ENCODE peak calls at places on chromosome 20, in four cellular contexts. B is H1, R is GM12878, J is K562. I is an unnamed sample.

GRCh38 chr20:10047427-10047826 is 12.6 kb downstream of the ANKEF1 start:
- DNase-seq in B (peak; percentile 57), R (no peak), J (no peak), I (peak; percentile 27)

GRCh38 chr20:47334022-47334551 is 22.4 kb downstream of the ZMYND8 start:
- DNase-seq in B (no peak), R (no peak), J (no peak), I (no peak)

GRCh38 chr20:46810442-46811327 is 84.0 kb upstream of the EYA2 start:
- DNase-seq in B (no peak), R (no peak), J (no peak), I (no peak)

GRCh38 chr20:35463455-35464300 is 8.3 kb downstream of the CEP250 start:
- DNase-seq in B (peak; percentile 81), R (no peak), J (peak; percentile 42), I (peak; percentile 65)

GRCh38 chr20:57659789-57660509 is 39.7 kb upstream of the ZBP1 start:
- DNase-seq in B (peak; percentile 43), R (no peak), J (no peak), I (peak; percentile 23)

GRCh38 chr20:24657211-24657610 is 187.8 kb downstream of the SYNDIG1 start:
- DNase-seq in B (no peak), R (no peak), J (peak; percentile 12), I (no peak)

GRCh38 chr20:14478126-14478525 is 140.7 kb upstream of the FLRT3 start:
- DNase-seq in B (no peak), R (no peak), J (no peak), I (no peak)

GRCh38 chr20:20364016-20364746 is 3.7 kb upstream of the INSM1 start:
- DNase-seq in B (peak; percentile 84), R (no peak), J (no peak), I (peak; percentile 47)

GRCh38 chr20:1180949-1181348 is 3.8 kb downstream of the TMEM74B start:
- DNase-seq in B (no peak), R (no peak), J (no peak), I (no peak)

GRCh38 chr20:9903048-9903651 is 64.3 kb upstream of the PAK5 start:
- DNase-seq in B (peak; percentile 60), R (no peak), J (no peak), I (no peak)

GRCh38 chr20:26167499-26167898 is 470.8 kb upstream of the ZNF337 start:
- DNase-seq in B (no peak), R (no peak), J (no peak), I (no peak)

GRCh38 chr20:57315083-57315963 is 14.3 kb upstream of the SPO11 start:
- DNase-seq in B (no peak), R (no peak), J (no peak), I (no peak)

GRCh38 chr20:47762699-47763098 is 22.6 kb downstream of the SULF2 start:
- DNase-seq in B (no peak), R (no peak), J (no peak), I (peak; percentile 42)

GRCh38 chr20:6034134-6034969 is 19.5 kb downstream of the LRRN4 start:
- DNase-seq in B (no peak), R (no peak), J (no peak), I (no peak)

GRCh38 chr20:45297786-45298497 is 8.7 kb upstream of the RBPJL start:
- DNase-seq in B (no peak), R (no peak), J (no peak), I (no peak)

GRCh38 chr20:42739692-42740091 is 450.0 kb downstream of the PTPRT start:
- DNase-seq in B (no peak), R (no peak), J (no peak), I (no peak)

GRCh38 chr20:1824177-1824576 is 71.0 kb upstream of the SIRPA start:
- DNase-seq in B (no peak), R (no peak), J (no peak), I (no peak)

GRCh38 chr20:21681932-21682318 is 23.5 kb upstream of the PAX1 start:
- DNase-seq in B (no peak), R (no peak), J (no peak), I (no peak)

GRCh38 chr20:46348231-46348803 is 40.0 kb upstream of the CDH22 start:
- DNase-seq in B (peak; percentile 77), R (no peak), J (no peak), I (no peak)

GRCh38 chr20:10596726-10597125 is 77.1 kb downstream of the JAG1 start:
- DNase-seq in B (no peak), R (no peak), J (no peak), I (no peak)

GRCh38 chr20:19347943-19348456 is 135.6 kb downstream of the SLC24A3 start:
- DNase-seq in B (no peak), R (peak; percentile 55), J (no peak), I (no peak)

GRCh38 chr20:62030834-62031434 is 34.7 kb downstream of the TAF4 start:
- DNase-seq in B (no peak), R (peak; percentile 59), J (no peak), I (no peak)

GRCh38 chr20:5085380-5085779 is 34.4 kb downstream of the PCNA start:
- DNase-seq in B (no peak), R (no peak), J (no peak), I (no peak)

GRCh38 chr20:61476956-61477355 is 224.9 kb downstream of the CDH4 start:
- DNase-seq in B (no peak), R (no peak), J (no peak), I (no peak)

GRCh38 chr20:18928626-18929025 is 115.0 kb downstream of the SCP2D1 start:
- DNase-seq in B (no peak), R (no peak), J (no peak), I (no peak)

GRCh38 chr20:6480328-6481030 is 287.0 kb upstream of the BMP2 start:
- DNase-seq in B (no peak), R (no peak), J (no peak), I (no peak)

DNA sequence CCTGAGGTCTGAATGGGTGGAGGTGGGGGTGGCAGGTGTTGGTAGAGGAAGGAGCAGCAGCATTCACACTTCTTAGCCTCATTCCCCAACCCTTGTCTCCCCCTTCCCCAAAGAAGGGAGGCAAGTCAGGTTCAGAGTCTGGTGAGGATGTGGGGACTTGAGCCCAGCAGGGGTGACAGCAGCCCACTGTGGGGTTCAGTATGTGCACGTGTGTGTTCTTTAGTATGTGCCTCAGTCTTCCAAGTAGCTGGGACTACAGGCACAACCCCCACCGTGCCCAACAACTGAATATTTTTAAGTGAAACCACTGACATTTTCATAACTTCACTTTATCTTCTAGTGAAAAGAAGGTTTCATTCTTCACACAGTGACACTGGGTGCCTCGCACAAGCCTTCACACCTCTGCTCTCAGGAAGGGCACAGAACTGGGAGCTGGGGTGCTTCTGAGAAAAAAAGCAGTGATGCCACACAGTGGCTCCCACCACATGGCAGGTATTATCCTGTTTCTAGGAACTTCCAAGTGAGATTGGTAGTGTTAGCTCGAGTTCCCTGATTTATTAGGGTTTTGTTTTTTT is 33.4 kb upstream of the PRELID3B start:
- DNase-seq in B (no peak), R (no peak), J (no peak), I (no peak)
- TF ChIP-seq YY1 in B (no peak), R (no peak), J (no peak), I (no peak)

DNA sequence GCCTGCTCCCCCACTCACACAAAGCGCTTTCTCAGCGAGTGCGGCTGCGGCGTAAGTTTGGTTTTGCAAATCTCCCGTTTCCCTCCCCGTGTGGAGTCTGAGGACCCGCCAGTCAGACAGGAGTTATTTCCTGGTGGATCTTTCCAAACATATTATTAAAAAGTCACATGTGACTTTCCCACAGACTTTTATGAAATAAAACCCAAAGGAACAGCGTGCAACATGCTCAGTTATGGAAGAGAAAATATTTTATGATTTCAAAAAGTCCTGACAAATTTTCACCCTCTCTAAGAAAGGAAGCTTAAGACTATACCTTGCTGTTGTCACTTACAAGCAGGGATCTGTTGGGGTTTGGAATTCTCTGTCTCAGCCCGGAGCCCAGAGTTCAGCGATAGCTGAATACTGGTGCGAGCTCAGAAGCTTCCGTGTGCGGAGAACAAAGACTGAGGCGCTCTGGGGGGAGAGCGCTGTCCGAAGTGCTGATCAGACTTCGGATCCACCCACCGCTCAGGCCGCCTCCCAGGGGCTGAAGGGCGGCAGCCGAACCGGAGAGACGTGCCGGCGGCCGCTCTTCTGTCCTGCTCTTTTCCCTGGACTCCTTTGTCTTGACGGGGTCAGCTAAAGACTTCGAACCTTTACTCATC is 2.5 kb upstream of the MYT1 start:
- DNase-seq in B (peak; percentile 85), R (no peak), J (peak; percentile 83), I (no peak)
- TF ChIP-seq NRF1 in B (no peak), R (no peak), J (no peak), I (no peak)

GRCh38 chr20:33733654-33734576 is 2.1 kb downstream of the ZNF341 start:
- DNase-seq in B (peak; percentile 49), R (peak; percentile 37), J (no peak), I (no peak)
- TF ChIP-seq YY1 in B (no peak), R (no peak), J (no peak), I (no peak)

DNA sequence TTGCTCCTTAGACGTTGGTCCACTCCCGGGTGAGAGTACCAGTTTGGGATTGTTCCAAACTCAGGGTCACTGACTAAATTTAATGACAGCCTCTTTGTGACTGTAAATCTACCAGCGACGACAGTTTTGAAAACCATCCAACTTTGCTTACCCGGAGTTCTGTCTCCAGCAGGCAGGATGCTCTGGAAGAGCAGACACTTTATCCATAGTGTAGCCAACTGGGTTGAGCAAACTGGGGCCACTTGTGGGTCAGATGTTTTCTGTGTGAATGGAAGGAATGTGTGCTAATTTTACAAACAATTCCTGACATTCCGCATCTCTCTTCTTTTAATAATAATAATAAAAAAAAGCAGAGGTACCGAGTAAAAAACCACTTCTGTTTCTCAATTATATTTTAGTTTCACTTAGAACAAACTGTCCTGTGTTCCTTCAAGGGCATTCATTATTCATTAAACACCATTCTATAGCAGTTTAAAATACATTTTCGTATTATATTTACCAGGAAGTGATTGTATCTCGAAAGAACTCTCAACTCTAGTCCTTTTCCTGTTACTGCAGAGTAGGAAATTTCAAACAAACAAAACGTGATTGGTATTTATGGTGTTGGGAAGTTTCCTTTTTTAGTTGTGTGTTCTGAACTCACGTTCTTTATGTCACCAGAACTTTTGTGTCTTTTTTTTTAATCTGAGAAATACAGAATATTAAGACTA is 139.7 kb upstream of the BTBD3 start:
- DNase-seq in B (no peak), R (no peak), J (no peak), I (peak; percentile 17)
- TF ChIP-seq NRF1 in B (no peak), R (no peak), J (no peak), I (no peak)

I was measured in SK-N-SH.